ENCODE peak calls at places on chromosomes 2 and 18, in six cellular contexts. L is IMR-90, Z is transverse colon, K is A549, C is adrenal gland, N is body of pancreas. T is an unnamed sample.

GRCh38 chr2:180663016-180663471 is 317.4 kb upstream of the UBE2E3 start:
- DNase-seq in N (no peak), Z (no peak), K (no peak), C (no peak), L (no peak), T (no peak)

GRCh38 chr2:96409543-96410184 is 74.1 kb downstream of the NCAPH start:
- DNase-seq in K (no peak), Z (no peak), L (no peak), C (peak; percentile 41), N (peak; percentile 66), T (no peak)

GRCh38 chr18:58041633-58042032 is 2.4 kb upstream of the NEDD4L start:
- DNase-seq in L (no peak), K (no peak), N (no peak), Z (peak; percentile 46), C (no peak), T (no peak)

GRCh38 chr2:203599509-203599908 is 64.4 kb upstream of the RAPH1 start:
- DNase-seq in Z (no peak), L (no peak), N (no peak), C (no peak), K (no peak), T (no peak)

GRCh38 chr2:73268831-73269685 is 15.2 kb downstream of the FBXO41 start:
- DNase-seq in L (peak; percentile 11), K (peak; percentile 82), N (peak; percentile 81), C (peak; percentile 77), Z (peak; percentile 81), T (peak; percentile 69)

GRCh38 chr2:25374411-25374810 is 32.7 kb upstream of the DNMT3A start:
- DNase-seq in N (no peak), L (no peak), Z (no peak), K (no peak), C (peak; percentile 35), T (no peak)

GRCh38 chr2:134120160-134120717 is 133.6 kb upstream of the MGAT5 start:
- DNase-seq in C (no peak), Z (no peak), L (no peak), N (no peak), K (no peak), T (no peak)

GRCh38 chr2:59888015-59888414 is 665.4 kb downstream of the BCL11A start:
- DNase-seq in C (no peak), N (no peak), L (no peak), K (no peak), Z (no peak), T (no peak)

GRCh38 chr2:102770506-102770905 is 8.7 kb downstream of the TMEM182 start:
- DNase-seq in K (no peak), L (peak; percentile 35), N (no peak), Z (no peak), C (no peak), T (no peak)

GRCh38 chr2:236162031-236162803 is 6.0 kb downstream of the GBX2 start:
- DNase-seq in N (no peak), K (no peak), L (no peak), Z (no peak), C (no peak), T (no peak)

GRCh38 chr2:201909348-201909747 is 103.0 kb downstream of the CDK15 start:
- DNase-seq in Z (no peak), L (peak; percentile 97), N (no peak), K (peak; percentile 52), C (no peak), T (no peak)

GRCh38 chr2:86249176-86249842 is 50.1 kb downstream of the MRPL35 start:
- DNase-seq in Z (no peak), N (peak; percentile 26), C (peak; percentile 79), L (peak; percentile 79), K (peak; percentile 55), T (no peak)

GRCh38 chr2:1632006-1632348 is 112.3 kb downstream of the PXDN start:
- DNase-seq in K (no peak), C (no peak), Z (peak; percentile 64), N (no peak), L (peak; percentile 87), T (no peak)

GRCh38 chr18:6881034-6881800 is 151.7 kb downstream of the ARHGAP28 start:
- DNase-seq in K (no peak), Z (no peak), L (peak; percentile 60), C (peak; percentile 59), N (no peak), T (no peak)

GRCh38 chr2:25473758-25474335 is 132.1 kb upstream of the DNMT3A start:
- DNase-seq in C (no peak), Z (no peak), L (no peak), K (no peak), N (peak; percentile 52), T (peak; percentile 34)

GRCh38 chr2:90645-91312 is 44.5 kb upstream of the FAM110C start:
- DNase-seq in C (no peak), Z (no peak), N (no peak), K (no peak), L (no peak), T (no peak)
- TF ChIP-seq POLR2A in C (no peak), Z (no peak), N (no peak), K (no peak), L (no peak), T (no peak)

GRCh38 chr2:119259296-119259860 is 35.7 kb downstream of the STEAP3 start:
- DNase-seq in Z (no peak), L (no peak), N (no peak), C (peak; percentile 45), K (no peak), T (no peak)

GRCh38 chr2:119263025-119263424 is 39.4 kb downstream of the STEAP3 start:
- DNase-seq in K (no peak), Z (no peak), C (peak; percentile 38), L (no peak), N (no peak), T (no peak)

GRCh38 chr2:119260636-119261497 is 37.2 kb downstream of the STEAP3 start:
- DNase-seq in K (no peak), C (no peak), Z (no peak), L (peak; percentile 12), N (no peak), T (no peak)

GRCh38 chr2:119263656-119264055 is 40.0 kb downstream of the STEAP3 start:
- DNase-seq in N (no peak), K (no peak), C (peak; percentile 46), Z (no peak), L (no peak), T (no peak)

GRCh38 chr2:119261498-119262225 is 38.0 kb downstream of the STEAP3 start:
- DNase-seq in K (no peak), L (no peak), N (no peak), C (no peak), Z (no peak), T (no peak)
- TF ChIP-seq POLR2A in K (no peak), L (no peak), N (no peak), C (no peak), Z (no peak), T (no peak)

GRCh38 chr18:74291771-74292540 is at the start of gene CYB5A:
- DNase-seq in L (peak; percentile 93), K (peak; percentile 95), C (peak; percentile 99), N (peak; percentile 98), Z (peak; percentile 99), T (peak; percentile 98)
- TF ChIP-seq POLR2A in L (no peak), K (peak; percentile 68), C (peak; percentile 27), N (peak; percentile 59), Z (peak; percentile 71), T (no peak)

GRCh38 chr18:46099463-46099862 is 1.4 kb upstream of the ATP5F1A start:
- DNase-seq in K (no peak), N (no peak), C (peak; percentile 50), Z (no peak), L (no peak), T (no peak)

GRCh38 chr18:46109386-46109785 is 5.2 kb downstream of the HAUS1 start:
- DNase-seq in Z (no peak), L (no peak), C (no peak), K (no peak), N (no peak), T (no peak)

GRCh38 chr18:46098616-46098933 is 479 bp upstream of the ATP5F1A start:
- DNase-seq in C (no peak), N (no peak), L (no peak), K (no peak), Z (no peak), T (no peak)

GRCh38 chr18:46104128-46104911 is at the start of gene HAUS1:
- DNase-seq in L (peak; percentile 64), N (peak; percentile 91), K (peak; percentile 83), C (peak; percentile 96), Z (peak; percentile 95), T (peak; percentile 94)
- TF ChIP-seq POLR2A in L (no peak), N (peak; percentile 46), K (peak; percentile 66), C (peak; percentile 65), Z (peak; percentile 77), T (no peak)

DNA sequence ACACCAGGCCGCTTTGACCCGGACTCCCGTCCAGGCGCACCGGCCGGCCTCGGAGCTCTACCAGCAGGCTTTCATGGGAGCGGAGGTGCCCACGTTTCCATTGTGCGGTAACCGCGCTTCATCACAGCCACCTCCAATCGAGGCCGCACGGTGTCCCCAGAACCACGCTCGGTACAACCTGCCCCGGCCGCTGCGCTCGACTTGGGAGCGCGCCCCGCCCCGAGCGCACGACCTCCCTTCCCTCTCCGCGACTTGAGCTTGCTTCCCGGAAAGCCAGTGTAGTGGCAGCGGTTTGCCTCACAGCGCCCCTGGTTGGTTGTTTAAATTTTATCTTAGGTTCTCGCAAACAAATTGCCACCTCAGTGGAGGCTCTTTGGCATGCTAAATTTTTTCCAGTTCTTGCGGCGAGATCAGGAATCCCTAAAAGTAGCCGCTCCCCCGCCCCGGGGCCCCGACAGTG is 329 bp upstream of the CYP1B1 start:
- DNase-seq in C (peak; percentile 87), N (peak; percentile 72), L (peak; percentile 68), Z (peak; percentile 64), K (peak; percentile 93), T (peak; percentile 54)
- TF ChIP-seq POLR2A in C (peak; percentile 5), N (no peak), L (no peak), Z (no peak), K (peak; percentile 49), T (no peak)

DNA sequence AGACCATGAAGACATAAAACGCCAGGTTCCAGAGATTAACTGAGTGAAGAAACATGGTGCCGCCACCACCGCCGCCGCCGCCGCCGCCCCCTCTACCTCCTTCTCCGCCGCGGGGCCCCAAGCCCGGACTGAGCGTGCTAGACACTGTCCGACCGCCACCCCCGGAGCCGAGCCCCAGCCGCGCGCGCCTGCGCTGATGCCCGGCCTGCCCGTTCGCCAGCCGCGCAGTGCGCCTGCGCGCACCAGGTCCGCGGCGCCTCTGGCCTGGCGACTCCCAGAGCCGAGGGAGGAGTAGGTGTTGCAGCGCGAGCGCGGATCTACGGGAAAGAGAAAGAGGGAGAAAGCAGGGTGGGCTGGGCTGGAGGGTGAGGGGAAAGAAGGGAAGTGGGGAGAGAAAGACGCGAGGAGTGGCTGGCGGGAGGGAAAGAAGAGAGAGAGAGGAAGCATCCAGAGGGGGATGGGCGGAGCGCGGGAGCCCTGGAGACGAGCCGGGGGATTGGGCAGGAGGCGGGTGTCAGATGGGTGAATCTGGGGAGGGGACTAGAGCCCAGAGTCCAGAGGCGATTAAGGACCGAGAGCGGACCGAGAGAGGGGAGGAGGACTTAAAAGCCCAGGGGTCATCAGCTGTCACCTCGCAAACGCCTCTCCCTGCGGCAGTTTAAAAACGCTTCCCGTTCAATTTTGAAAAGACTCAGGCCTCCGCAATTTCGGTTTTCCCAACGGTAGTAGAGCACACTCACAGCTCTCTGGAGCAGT is at the start of gene PGAP1:
- DNase-seq in K (peak; percentile 87), L (peak; percentile 88), Z (peak; percentile 91), N (peak; percentile 92), C (peak; percentile 93), T (peak; percentile 89)
- TF ChIP-seq POLR2A in K (peak; percentile 73), L (peak; percentile 74), Z (peak; percentile 87), N (peak; percentile 78), C (peak; percentile 76), T (peak; percentile 48)